ENCODE peak calls at places on chromosome 11, in four cellular contexts. C is IMR-90, O is H9, G is H1. F is an unnamed sample.

GRCh38 chr11:57406337-57406904 is 16.0 kb upstream of the PRG2 start:
- DNase-seq in C (peak; percentile 39), O (no peak), G (no peak), F (no peak)

GRCh38 chr11:8638300-8638699 is 44.2 kb downstream of the TRIM66 start:
- DNase-seq in C (peak; percentile 45), O (no peak), G (no peak), F (no peak)

GRCh38 chr11:85822814-85823213 is 11.9 kb upstream of the SYTL2 start:
- DNase-seq in C (peak; percentile 65), O (no peak), G (no peak), F (no peak)

GRCh38 chr11:134271978-134272377 is 4.2 kb upstream of the GLB1L3 start:
- DNase-seq in C (no peak), O (no peak), G (no peak), F (no peak)

GRCh38 chr11:108221981-108222685 is at the start of gene NPAT:
- DNase-seq in C (no peak), O (no peak), G (no peak), F (no peak)

GRCh38 chr11:76471378-76471777 is 26.6 kb downstream of the EMSY start:
- DNase-seq in C (no peak), O (no peak), G (no peak), F (no peak)

GRCh38 chr11:134125507-134125906 is 56.6 kb downstream of the JAM3 start:
- DNase-seq in C (peak; percentile 35), O (no peak), G (no peak), F (no peak)

GRCh38 chr11:68071281-68072048 is 32.6 kb downstream of the TCIRG1 start:
- DNase-seq in C (no peak), O (no peak), G (no peak), F (no peak)

GRCh38 chr11:860238-861104 is 17.8 kb downstream of the TSPAN4 start:
- DNase-seq in C (no peak), O (no peak), G (no peak), F (no peak)

GRCh38 chr11:86363424-86363823 is 11.3 kb upstream of the CCDC81 start:
- DNase-seq in C (no peak), O (no peak), G (no peak), F (no peak)

GRCh38 chr11:77115181-77115611 is 12.6 kb downstream of the OMP start:
- DNase-seq in C (no peak), O (peak; percentile 67), G (no peak), F (peak; percentile 51)

GRCh38 chr11:17161515-17161914 is 46.3 kb downstream of the PIK3C2A start:
- DNase-seq in C (no peak), O (no peak), G (no peak), F (no peak)

GRCh38 chr11:102452461-102453285 is at the start of gene TMEM123:
- DNase-seq in C (peak; percentile 58), O (peak; percentile 78), G (peak; percentile 33), F (peak; percentile 87)

GRCh38 chr11:109071712-109072524 is 350.1 kb upstream of the C11orf87 start:
- DNase-seq in C (peak; percentile 46), O (no peak), G (no peak), F (no peak)

DNA sequence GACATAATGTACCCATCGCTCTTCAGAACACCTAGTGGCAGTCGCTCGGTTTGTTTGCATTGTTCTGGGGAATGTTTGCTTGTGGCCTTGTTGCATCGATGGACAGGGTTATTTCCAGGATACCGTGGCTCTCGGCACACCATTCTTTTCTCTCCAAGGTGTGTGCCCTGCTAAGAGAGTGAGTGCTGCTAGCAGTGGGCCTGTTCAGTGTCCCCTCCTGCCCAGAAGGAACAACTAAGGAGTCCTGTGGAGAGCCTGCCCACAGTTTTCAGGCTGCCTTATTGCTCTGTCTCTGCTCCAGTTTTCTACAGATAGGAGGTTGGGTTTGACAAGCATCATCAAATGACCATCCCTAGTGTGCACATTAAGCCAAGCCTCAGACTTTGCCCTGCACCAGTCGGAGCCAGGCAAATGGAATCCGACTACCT is 1.4 kb downstream of the CRY2 start:
- DNase-seq in C (no peak), O (no peak), G (no peak), F (no peak)
- H3K4me1 ChIP-seq in C (peaks cover 13% of the 10 kb centered on the region), O (peaks cover 2% of the 10 kb centered on the region), G (peaks cover 5% of the 10 kb centered on the region), F (no peaks in the 10 kb centered on the region)

GRCh38 chr11:118528511-118528910 is 1.2 kb downstream of the TTC36 start:
- DNase-seq in C (no peak), O (no peak), G (no peak), F (no peak)
- H3K56ac ChIP-seq in C (no peak overlapping the region), O (no peak overlapping the region), G (no peak overlapping the region), F (no peak overlapping the region)

DNA sequence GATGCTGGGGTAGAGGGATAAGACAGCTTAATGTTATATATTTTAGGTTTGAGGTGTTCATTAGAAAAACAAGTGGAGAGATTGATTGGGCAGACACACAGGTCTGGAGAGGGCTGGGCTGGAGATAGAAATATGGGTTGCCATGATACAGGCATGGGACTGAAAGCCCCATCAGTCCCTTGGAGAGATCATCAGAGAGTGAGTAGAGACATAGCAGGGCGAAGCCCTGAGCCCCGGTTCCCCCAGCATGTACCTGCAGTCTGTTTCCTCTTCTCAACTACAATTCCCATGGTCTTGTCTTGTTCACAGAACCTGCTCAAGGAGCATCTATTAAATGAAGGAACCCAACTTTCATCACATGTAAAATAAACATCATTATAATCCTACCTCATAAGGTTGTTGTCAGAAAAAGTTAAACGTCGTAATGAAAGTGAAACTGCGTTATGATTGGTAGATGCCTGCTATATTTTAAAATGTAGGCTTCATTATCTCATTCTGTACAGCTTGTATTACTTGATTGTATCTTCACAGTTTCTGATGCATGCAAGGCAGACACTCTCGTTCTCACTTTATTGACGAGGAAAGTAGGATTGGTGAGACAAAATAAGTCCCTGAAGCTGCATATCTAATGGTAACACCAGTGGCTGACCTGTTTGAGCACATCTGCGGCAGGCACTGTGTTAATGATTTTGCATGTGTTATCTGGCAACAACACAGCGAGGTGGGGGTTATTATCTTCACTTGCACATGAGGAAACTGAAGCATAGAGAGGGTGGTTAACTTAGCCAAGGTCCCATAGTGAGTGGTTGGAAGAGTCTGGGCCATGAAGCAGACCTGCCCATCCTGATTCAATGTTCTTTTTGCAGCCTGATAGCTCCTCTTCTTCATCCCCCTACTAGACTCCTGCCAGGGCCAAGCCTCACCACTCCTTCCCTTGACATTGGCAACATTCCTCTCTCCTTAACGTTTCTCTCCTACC is 63.5 kb downstream of the ENDOD1 start:
- DNase-seq in C (no peak), O (no peak), G (no peak), F (no peak)
- H3K4me1 ChIP-seq in C (peaks cover 4% of the 10 kb centered on the region), O (no peaks in the 10 kb centered on the region), G (peaks cover 4% of the 10 kb centered on the region), F (peaks cover 5% of the 10 kb centered on the region)

DNA sequence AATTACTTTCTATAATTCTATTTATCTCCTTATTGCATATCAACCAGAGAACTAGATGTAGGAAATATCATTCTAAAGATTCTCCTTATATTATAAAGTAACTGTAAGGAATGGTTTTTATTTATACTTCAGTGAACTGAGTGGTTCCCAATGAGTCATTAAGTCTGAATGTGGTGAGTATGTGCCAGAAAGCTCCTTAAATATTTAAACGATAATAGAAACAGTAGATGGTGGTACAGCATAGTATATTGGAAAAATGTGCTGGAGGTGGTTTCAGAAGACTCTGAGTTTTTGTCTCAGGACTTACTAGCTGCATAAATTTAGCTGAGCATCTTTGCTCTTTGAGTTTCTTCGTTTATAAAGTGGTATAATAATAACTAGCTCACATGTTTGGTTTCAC is 653.5 kb downstream of the FAM181B start:
- DNase-seq in C (peak; percentile 0), O (no peak), G (no peak), F (no peak)
- H3K56ac ChIP-seq in C (no peak overlapping the region), O (no peak overlapping the region), G (no peak overlapping the region), F (no peak overlapping the region)

GRCh38 chr11:62599909-62600308 is 1.8 kb downstream of the MTA2 start:
- DNase-seq in C (no peak), O (no peak), G (no peak), F (peak; percentile 31)

GRCh38 chr11:62602141-62603071 is 741 bp upstream of the MTA2 start:
- DNase-seq in C (peak; percentile 46), O (peak; percentile 72), G (no peak), F (peak; percentile 85)

GRCh38 chr11:62601364-62602140 is at the start of gene MTA2:
- DNase-seq in C (peak; percentile 97), O (peak; percentile 99), G (peak; percentile 98), F (peak; percentile 99)

GRCh38 chr11:62600367-62601113 is 1.1 kb downstream of the MTA2 start:
- DNase-seq in C (no peak), O (no peak), G (no peak), F (peak; percentile 32)

DNA sequence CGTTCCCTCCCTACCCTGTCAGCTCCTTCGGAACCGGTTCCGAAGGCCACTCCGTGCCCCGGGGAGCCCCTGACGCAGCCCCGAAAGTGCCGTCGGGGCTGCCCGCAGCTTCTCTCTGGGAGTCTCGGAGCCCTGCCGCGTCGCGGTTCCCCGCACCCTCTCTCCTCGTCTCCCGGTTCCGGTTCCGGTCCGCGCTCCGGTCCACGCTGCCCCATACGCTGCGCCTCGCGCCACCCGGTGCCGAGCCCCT is 626 bp downstream of the MTA2 start:
- DNase-seq in C (no peak), O (no peak), G (no peak), F (no peak)
- H3K4me1 ChIP-seq in C (peaks cover 7% of the 10 kb centered on the region), O (peaks cover 8% of the 10 kb centered on the region), G (peaks cover 18% of the 10 kb centered on the region), F (peaks cover 4% of the 10 kb centered on the region)

GRCh38 chr11:73156686-73157085 is 14.6 kb upstream of the FCHSD2 start:
- DNase-seq in C (no peak), O (no peak), G (no peak), F (no peak)
- H3K56ac ChIP-seq in C (peak overlapping the region; percentile 88), O (no peak overlapping the region), G (no peak overlapping the region), F (no peak overlapping the region)

GRCh38 chr11:114181752-114182151 is 114.4 kb upstream of the NNMT start:
- DNase-seq in C (no peak), O (no peak), G (no peak), F (no peak)

GRCh38 chr11:114181195-114181594 is 115.0 kb upstream of the NNMT start:
- DNase-seq in C (no peak), O (no peak), G (no peak), F (no peak)

GRCh38 chr11:114178656-114179055 is 117.5 kb upstream of the NNMT start:
- DNase-seq in C (no peak), O (no peak), G (no peak), F (no peak)

GRCh38 chr11:114179234-114179941 is 116.8 kb upstream of the NNMT start:
- DNase-seq in C (no peak), O (no peak), G (no peak), F (no peak)

DNA sequence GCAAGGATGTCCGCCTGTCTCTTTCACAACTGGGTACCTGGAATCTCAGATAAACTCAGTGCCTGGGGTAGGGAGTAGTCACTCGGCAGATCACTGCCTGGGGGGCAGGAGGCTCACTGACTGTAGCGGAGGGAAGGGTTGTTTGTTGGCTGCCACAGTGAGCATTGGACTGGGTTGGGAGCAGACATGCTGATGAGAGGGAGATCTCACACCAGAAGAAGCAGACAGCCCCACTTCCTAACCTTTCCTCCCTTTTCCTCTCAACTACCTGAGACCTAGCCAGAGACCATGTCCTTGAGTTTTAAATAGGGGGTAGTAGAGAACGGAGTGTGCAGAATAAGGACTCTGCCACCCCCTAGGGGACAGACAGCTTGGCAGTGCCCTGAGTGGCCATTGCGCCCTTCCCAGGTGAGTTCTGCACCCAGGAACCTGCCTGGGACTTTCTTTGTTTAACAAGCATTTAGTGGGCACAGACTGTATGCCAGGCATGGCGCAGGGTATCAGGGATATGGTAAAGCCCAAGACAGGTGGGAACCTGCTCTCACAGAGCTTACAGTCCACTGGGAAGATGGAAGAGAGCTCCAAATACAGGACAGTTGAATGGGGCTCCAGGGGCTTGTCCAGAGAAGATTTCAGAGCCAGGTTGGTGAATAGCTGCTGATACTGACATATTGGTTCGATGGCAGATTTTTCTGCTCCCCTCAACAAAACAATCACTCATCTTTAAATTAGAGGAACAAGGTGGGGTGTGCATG is 115.7 kb upstream of the NNMT start:
- DNase-seq in C (no peak), O (peak; percentile 59), G (no peak), F (peak; percentile 75)
- H3K4me1 ChIP-seq in C (no peaks in the 10 kb centered on the region), O (no peaks in the 10 kb centered on the region), G (no peaks in the 10 kb centered on the region), F (no peaks in the 10 kb centered on the region)

F was measured in mesendoderm.